ENCODE peak calls at places on chromosomes 5 and 9, in nine cellular contexts. Y is NCI-H2171 treated with DMSO at 0.1 percent for 48 hours; K is mesothelial cell of epicardium; C is neural crest cell; E is DMS 273 treated with DMSO at 0.1 percent for 48 hours; A is activated CD8-positive, alpha-beta memory T cell treated with anti-CD3 and anti-CD28 coated beads, Interleukin-2, amount 50 U/mL, for 4 hours; M is colonic mucosa; L is RCC 7860; I is kidney epithelial cell. D is an unnamed sample.

GRCh38 chr5:14671414-14671813 is 6.9 kb downstream of the OTULIN start:
- DNase-seq in M (no peak), L (peak; percentile 51), I (no peak), A (no peak), E (no peak), C (no peak), Y (no peak), K (no peak), D (no peak)

GRCh38 chr9:83259558-83259957 is 196.6 kb upstream of the RASEF start:
- DNase-seq in K (no peak), L (no peak), Y (no peak), C (no peak), E (no peak), M (no peak), A (no peak), I (no peak), D (no peak)

GRCh38 chr5:31476607-31477200 is 55.2 kb downstream of the DROSHA start:
- DNase-seq in Y (no peak), K (no peak), C (no peak), A (no peak), I (no peak), L (no peak), M (no peak), E (no peak), D (no peak)

GRCh38 chr9:117546894-117547293 is 132.0 kb upstream of the ASTN2 start:
- DNase-seq in A (no peak), K (no peak), L (no peak), Y (no peak), E (no peak), I (no peak), C (no peak), M (peak; percentile 21), D (no peak)

GRCh38 chr9:3888496-3888858 is 362.7 kb upstream of the RFX3 start:
- DNase-seq in A (no peak), K (no peak), C (no peak), L (no peak), Y (no peak), E (no peak), I (no peak), M (no peak), D (no peak)

GRCh38 chr5:55600536-55601208 is 65.9 kb upstream of the PLPP1 start:
- DNase-seq in I (no peak), L (no peak), K (no peak), M (peak; percentile 38), Y (no peak), C (no peak), A (no peak), E (no peak), D (no peak)

GRCh38 chr5:10590226-10591047 is 26.6 kb downstream of the ANKRD33B start:
- DNase-seq in K (no peak), Y (no peak), I (no peak), A (no peak), C (peak; percentile 25), E (peak; percentile 18), M (no peak), L (no peak), D (no peak)

GRCh38 chr9:123778232-123778902 is 151.6 kb downstream of the DENND1A start:
- DNase-seq in C (no peak), M (no peak), K (no peak), Y (no peak), I (no peak), E (no peak), L (no peak), A (no peak), D (no peak)

GRCh38 chr5:42912184-42912766 is 100.6 kb upstream of the SELENOP start:
- DNase-seq in E (no peak), L (peak; percentile 67), C (no peak), I (no peak), Y (peak; percentile 27), A (peak; percentile 57), K (no peak), M (no peak), D (no peak)

GRCh38 chr5:65722575-65723424 is 795 bp downstream of the NLN start:
- DNase-seq in L (no peak), M (peak; percentile 33), I (no peak), E (peak; percentile 29), A (no peak), K (no peak), C (peak; percentile 29), Y (peak; percentile 44), D (no peak)

GRCh38 chr5:5316333-5316732 is 106.1 kb upstream of the ICE1 start:
- DNase-seq in Y (no peak), C (no peak), E (no peak), A (no peak), I (no peak), L (peak; percentile 89), M (no peak), K (no peak), D (no peak)

D was measured in upper lobe of left lung.